ENCODE peak calls at places on chromosomes 7 and 10, in seven cellular contexts. One of them, this sample, is unnamed.

GRCh38 chr10:95183132-95183450 is 10.9 kb upstream of the ACSM6 start:
- DNase-seq in left ventricle myocardium inferior: no peak
- DNase-seq in RPMI8226: peak; percentile 1
- DNase-seq in lung microvascular endothelial cell: peak; percentile 15
- DNase-seq in activated effector memory CD4-positive, alpha-beta T cell treated with anti-CD3 and anti-CD28 coated beads, Interleukin-2, amount 50 U/mL, for 16 hours: no peak
- DNase-seq in brain microvascular endothelial cell: no peak
- DNase-seq in B cell: no peak
- DNase-seq in this sample: peak; percentile 10

GRCh38 chr7:153432056-153432455 is 620.1 kb upstream of the DPP6 start:
- DNase-seq in left ventricle myocardium inferior: no peak
- DNase-seq in RPMI8226: no peak
- DNase-seq in lung microvascular endothelial cell: no peak
- DNase-seq in activated effector memory CD4-positive, alpha-beta T cell treated with anti-CD3 and anti-CD28 coated beads, Interleukin-2, amount 50 U/mL, for 16 hours: no peak
- DNase-seq in brain microvascular endothelial cell: no peak
- DNase-seq in B cell: no peak
- DNase-seq in this sample: no peak

GRCh38 chr10:78520737-78521430 is 487.2 kb downstream of the RPS24 start:
- DNase-seq in left ventricle myocardium inferior: no peak
- DNase-seq in RPMI8226: no peak
- DNase-seq in lung microvascular endothelial cell: peak; percentile 34
- DNase-seq in activated effector memory CD4-positive, alpha-beta T cell treated with anti-CD3 and anti-CD28 coated beads, Interleukin-2, amount 50 U/mL, for 16 hours: no peak
- DNase-seq in brain microvascular endothelial cell: peak; percentile 12
- DNase-seq in B cell: peak; percentile 38
- DNase-seq in this sample: peak; percentile 51

GRCh38 chr10:90847436-90847835 is 10.4 kb downstream of the HTR7 start:
- DNase-seq in left ventricle myocardium inferior: no peak
- DNase-seq in RPMI8226: peak; percentile 41
- DNase-seq in lung microvascular endothelial cell: peak; percentile 12
- DNase-seq in activated effector memory CD4-positive, alpha-beta T cell treated with anti-CD3 and anti-CD28 coated beads, Interleukin-2, amount 50 U/mL, for 16 hours: no peak
- DNase-seq in brain microvascular endothelial cell: peak; percentile 61
- DNase-seq in B cell: no peak
- DNase-seq in this sample: no peak

GRCh38 chr7:29459591-29459990 is 104.0 kb upstream of the PRR15 start:
- DNase-seq in left ventricle myocardium inferior: no peak
- DNase-seq in RPMI8226: no peak
- DNase-seq in lung microvascular endothelial cell: no peak
- DNase-seq in activated effector memory CD4-positive, alpha-beta T cell treated with anti-CD3 and anti-CD28 coated beads, Interleukin-2, amount 50 U/mL, for 16 hours: no peak
- DNase-seq in brain microvascular endothelial cell: no peak
- DNase-seq in B cell: no peak
- DNase-seq in this sample: no peak

GRCh38 chr10:100742067-100742771 is 3.2 kb upstream of the PAX2 start:
- DNase-seq in left ventricle myocardium inferior: no peak
- DNase-seq in RPMI8226: no peak
- DNase-seq in lung microvascular endothelial cell: no peak
- DNase-seq in activated effector memory CD4-positive, alpha-beta T cell treated with anti-CD3 and anti-CD28 coated beads, Interleukin-2, amount 50 U/mL, for 16 hours: no peak
- DNase-seq in brain microvascular endothelial cell: no peak
- DNase-seq in B cell: no peak
- DNase-seq in this sample: no peak

GRCh38 chr7:27066148-27066547 is 29.7 kb downstream of the HOXA1 start:
- DNase-seq in left ventricle myocardium inferior: no peak
- DNase-seq in RPMI8226: no peak
- DNase-seq in lung microvascular endothelial cell: no peak
- DNase-seq in activated effector memory CD4-positive, alpha-beta T cell treated with anti-CD3 and anti-CD28 coated beads, Interleukin-2, amount 50 U/mL, for 16 hours: no peak
- DNase-seq in brain microvascular endothelial cell: no peak
- DNase-seq in B cell: no peak
- DNase-seq in this sample: peak; percentile 79

GRCh38 chr7:140972344-140972743 is 42.4 kb downstream of the MRPS33 start:
- DNase-seq in left ventricle myocardium inferior: no peak
- DNase-seq in RPMI8226: no peak
- DNase-seq in lung microvascular endothelial cell: no peak
- DNase-seq in activated effector memory CD4-positive, alpha-beta T cell treated with anti-CD3 and anti-CD28 coated beads, Interleukin-2, amount 50 U/mL, for 16 hours: no peak
- DNase-seq in brain microvascular endothelial cell: no peak
- DNase-seq in B cell: no peak
- DNase-seq in this sample: no peak

GRCh38 chr10:43073721-43074120 is 3.1 kb upstream of the RET start:
- DNase-seq in left ventricle myocardium inferior: no peak
- DNase-seq in RPMI8226: no peak
- DNase-seq in lung microvascular endothelial cell: no peak
- DNase-seq in activated effector memory CD4-positive, alpha-beta T cell treated with anti-CD3 and anti-CD28 coated beads, Interleukin-2, amount 50 U/mL, for 16 hours: no peak
- DNase-seq in brain microvascular endothelial cell: no peak
- DNase-seq in B cell: no peak
- DNase-seq in this sample: no peak

GRCh38 chr7:151381333-151382078 is 28.3 kb downstream of the WDR86 start:
- DNase-seq in left ventricle myocardium inferior: no peak
- DNase-seq in RPMI8226: peak; percentile 65
- DNase-seq in lung microvascular endothelial cell: no peak
- DNase-seq in activated effector memory CD4-positive, alpha-beta T cell treated with anti-CD3 and anti-CD28 coated beads, Interleukin-2, amount 50 U/mL, for 16 hours: peak; percentile 83
- DNase-seq in brain microvascular endothelial cell: no peak
- DNase-seq in B cell: peak; percentile 71
- DNase-seq in this sample: no peak

This sample was measured in kidney glomerular epithelial cell.